ENCODE peak calls at places on chromosomes 13 and 19, in seven cellular contexts. A, R, J, H, M, K and N are unnamed samples.

GRCh38 chr19:46410205-46411087 is 2.9 kb downstream of the CCDC8 start:
- DNase-seq in M (no peak), J (no peak), A (no peak), H (no peak), K (no peak), R (no peak), N (no peak)

GRCh38 chr13:106534844-106535551 is 464 bp downstream of the EFNB2 start:
- DNase-seq in R (no peak), A (peak; percentile 68), K (no peak), J (no peak), H (no peak), M (peak; percentile 21), N (no peak)

GRCh38 chr13:107441279-107441678 is 774.1 kb downstream of the LIG4 start:
- DNase-seq in A (no peak), M (no peak), R (no peak), J (no peak), K (no peak), H (no peak), N (no peak)

GRCh38 chr19:47226426-47227346 is 4.3 kb downstream of the BBC3 start:
- DNase-seq in H (no peak), R (no peak), A (peak; percentile 21), K (peak; percentile 77), M (peak; percentile 88), J (peak; percentile 81), N (no peak)

GRCh38 chr13:46166947-46167610 is 14.9 kb downstream of the LCP1 start:
- DNase-seq in R (no peak), M (no peak), H (no peak), J (no peak), A (no peak), K (no peak), N (no peak)

GRCh38 chr19:56842421-56842820 is 1.9 kb upstream of the PEG3 start:
- DNase-seq in R (no peak), J (no peak), M (no peak), H (no peak), A (no peak), K (no peak), N (no peak)

GRCh38 chr13:91153372-91153771 is 194.1 kb upstream of the MIR17HG start:
- DNase-seq in J (no peak), R (no peak), H (no peak), K (no peak), M (no peak), A (no peak), N (no peak)

GRCh38 chr13:84994582-84994981 is 804.6 kb downstream of the SLITRK6 start:
- DNase-seq in K (no peak), H (no peak), J (peak; percentile 20), R (no peak), M (no peak), A (no peak), N (no peak)

GRCh38 chr13:83086948-83087347 is 795.3 kb downstream of the SLITRK1 start:
- DNase-seq in K (no peak), M (no peak), J (no peak), H (no peak), R (no peak), A (no peak), N (no peak)

GRCh38 chr19:21256722-21257121 is 72.5 kb downstream of the ZNF708 start:
- DNase-seq in J (no peak), A (no peak), K (no peak), M (no peak), R (no peak), H (no peak), N (no peak)

GRCh38 chr19:8352134-8352827 is 9.2 kb upstream of the KANK3 start:
- DNase-seq in M (no peak), A (no peak), R (no peak), J (no peak), H (no peak), K (no peak), N (no peak)

GRCh38 chr19:8468761-8469458 is 24.1 kb downstream of the HNRNPM start:
- DNase-seq in R (no peak), H (no peak), A (no peak), J (no peak), M (no peak), K (no peak), N (no peak)

GRCh38 chr13:27465611-27466010 is 15.2 kb upstream of the MTIF3 start:
- DNase-seq in M (no peak), K (no peak), H (no peak), J (no peak), A (no peak), R (no peak), N (no peak)

GRCh38 chr13:72144625-72145024 is 277.6 kb upstream of the DACH1 start:
- DNase-seq in A (no peak), K (no peak), H (no peak), R (no peak), J (no peak), M (no peak), N (no peak)

GRCh38 chr19:6038634-6039405 is 60.9 kb upstream of the RANBP3 start:
- DNase-seq in R (no peak), H (no peak), A (no peak), K (no peak), J (no peak), M (no peak), N (no peak)

GRCh38 chr13:24742986-24743385 is 21.0 kb upstream of the RNF17 start:
- DNase-seq in K (no peak), A (no peak), M (no peak), R (no peak), J (no peak), H (no peak), N (no peak)

GRCh38 chr19:38564981-38565685 is 52.6 kb downstream of the MAP4K1 start:
- DNase-seq in J (no peak), R (no peak), K (no peak), H (no peak), A (no peak), M (no peak), N (no peak)

GRCh38 chr19:58009666-58010301 is 7.2 kb upstream of the ZNF606 start:
- DNase-seq in R (no peak), J (peak; percentile 94), K (peak; percentile 86), A (peak; percentile 86), M (peak; percentile 77), H (peak; percentile 39), N (peak; percentile 90)

GRCh38 chr19:40601061-40601973 is at the start of gene LTBP4:
- DNase-seq in K (peak; percentile 59), R (no peak), J (no peak), H (no peak), A (no peak), M (peak; percentile 62), N (no peak)

GRCh38 chr19:4061178-4061682 is 5.5 kb downstream of the ZBTB7A start:
- DNase-seq in K (no peak), H (no peak), J (peak; percentile 75), R (no peak), A (no peak), M (peak; percentile 89), N (peak; percentile 75)

GRCh38 chr13:30113983-30114491 is 193.3 kb downstream of the KATNAL1 start:
- DNase-seq in R (no peak), M (no peak), K (no peak), J (no peak), A (no peak), H (no peak), N (no peak)

GRCh38 chr13:111302045-111302722 is 18.3 kb upstream of the TEX29 start:
- DNase-seq in R (no peak), M (no peak), A (no peak), K (no peak), H (no peak), J (no peak), N (peak; percentile 54)

GRCh38 chr19:19040417-19040816 is 7.0 kb downstream of the ARMC6 start:
- DNase-seq in M (peak; percentile 71), J (peak; percentile 63), R (no peak), A (no peak), K (no peak), H (no peak), N (peak; percentile 75)

GRCh38 chr13:91986771-91987515 is 588.5 kb downstream of the GPC5 start:
- DNase-seq in R (no peak), M (no peak), A (no peak), H (no peak), J (no peak), K (no peak), N (no peak)

GRCh38 chr19:50263176-50263575 is 59.8 kb downstream of the MYH14 start:
- DNase-seq in A (no peak), J (no peak), M (no peak), K (no peak), R (no peak), H (no peak), N (no peak)

GRCh38 chr13:106617561-106617960 is 49.6 kb upstream of the ARGLU1 start:
- DNase-seq in J (no peak), K (no peak), R (no peak), H (no peak), M (no peak), A (no peak), N (no peak)